ENCODE peak calls at places on chromosome 9, in four cellular contexts. F is HepG2, U is GM12878, Q is K562. I is an unnamed sample.

GRCh38 chr9:119859128-119859527 is 489.9 kb upstream of the BRINP1 start:
- DNase-seq in F (no peak), U (no peak), Q (no peak), I (no peak)

GRCh38 chr9:26727471-26727870 is 165.1 kb downstream of the CAAP1 start:
- DNase-seq in U (no peak), F (no peak), Q (no peak), I (no peak)

GRCh38 chr9:128160603-128160987 is 530 bp downstream of the BBLN start:
- DNase-seq in U (no peak), F (no peak), Q (peak), I (no peak)

GRCh38 chr9:113343732-113344231 is 3.7 kb upstream of the WDR31 start:
- DNase-seq in U (no peak), Q (peak), F (peak), I (no peak)

GRCh38 chr9:90457386-90458080 is 185.1 kb downstream of the DIRAS2 start:
- DNase-seq in U (no peak), F (no peak), Q (no peak), I (no peak)

GRCh38 chr9:116939605-116940004 is 252.5 kb downstream of the TRIM32 start:
- DNase-seq in U (no peak), Q (no peak), F (no peak), I (no peak)

GRCh38 chr9:136564379-136564988 is 18.6 kb upstream of the NOTCH1 start:
- DNase-seq in Q (peak), F (no peak), U (peak), I (no peak)

GRCh38 chr9:77587036-77587435 is 61.1 kb downstream of the GNA14 start:
- DNase-seq in U (no peak), F (no peak), Q (no peak), I (no peak)

GRCh38 chr9:34163439-34163838 is 15.4 kb upstream of the UBAP1 start:
- DNase-seq in Q (no peak), U (no peak), F (no peak), I (no peak)

GRCh38 chr9:70902705-70903131 is 218.7 kb downstream of the TRPM3 start:
- DNase-seq in U (no peak), F (no peak), Q (no peak), I (no peak)

GRCh38 chr9:89116064-89116817 is 62.4 kb downstream of the SHC3 start:
- DNase-seq in F (no peak), Q (no peak), U (no peak), I (no peak)

GRCh38 chr9:129752915-129753724 is at the start of gene PTGES:
- DNase-seq in F (no peak), Q (peak), U (no peak), I (peak)

GRCh38 chr9:70427161-70427945 is 12.9 kb upstream of the KLF9 start:
- DNase-seq in U (no peak), Q (no peak), F (no peak), I (no peak)

GRCh38 chr9:137811283-137811870 is 66.2 kb upstream of the CACNA1B start:
- DNase-seq in F (no peak), Q (no peak), U (no peak), I (no peak)

GRCh38 chr9:29319727-29320513 is 1746.6 kb upstream of the C9orf72 start:
- DNase-seq in Q (no peak), U (no peak), F (no peak), I (no peak)

DNA sequence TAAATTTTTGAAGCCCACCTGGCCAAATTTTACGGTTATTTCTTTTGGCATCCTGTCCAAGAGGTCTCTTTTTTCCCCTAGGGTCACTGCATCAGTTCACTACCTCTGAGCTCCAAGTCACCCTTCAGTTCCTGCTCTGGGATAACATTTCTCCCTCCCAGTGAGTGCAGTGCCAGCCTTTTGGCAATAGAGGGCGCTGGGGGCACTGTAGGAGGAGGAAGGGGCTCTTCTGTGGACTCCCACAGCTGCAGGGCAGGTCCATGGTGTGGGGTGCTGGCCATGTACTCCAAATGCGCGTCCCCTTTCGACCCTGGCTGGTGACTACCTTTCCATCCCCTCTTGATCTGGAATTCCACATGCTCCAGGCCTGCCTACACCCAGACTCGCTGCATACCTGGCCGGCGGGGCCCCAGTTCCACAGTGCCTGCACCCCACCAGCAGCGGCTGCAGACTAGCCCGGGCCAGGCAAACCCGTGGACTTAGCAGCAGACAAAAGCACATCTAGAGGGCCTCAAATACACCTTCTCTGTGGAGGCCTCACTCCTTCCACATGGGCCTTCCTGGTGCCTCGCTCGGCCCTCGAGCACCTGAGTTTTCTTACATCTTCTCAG is 20.3 kb upstream of the NINJ1 start:
- DNase-seq in U (no peak), F (peak), Q (peak), I (peak)
- TF ChIP-seq ETV6 in U (no peak), F (no peak), Q (no peak), I (no peak)

GRCh38 chr9:131565369-131565768 is 20.0 kb downstream of the PRRT1B start:
- DNase-seq in F (no peak), Q (no peak), U (no peak), I (no peak)

GRCh38 chr9:131562032-131562959 is 17.0 kb downstream of the PRRT1B start:
- DNase-seq in U (no peak), F (peak), Q (no peak), I (no peak)

GRCh38 chr9:131566158-131566557 is 20.8 kb downstream of the PRRT1B start:
- DNase-seq in F (no peak), Q (no peak), U (no peak), I (no peak)

GRCh38 chr9:131567910-131568309 is 22.6 kb downstream of the PRRT1B start:
- DNase-seq in F (no peak), U (no peak), Q (no peak), I (no peak)
- TF ChIP-seq MAX in F (no peak), U (no peak), Q (no peak), I (no peak)

GRCh38 chr9:115413304-115413703 is 295.3 kb upstream of the TNC start:
- DNase-seq in U (no peak), Q (no peak), F (no peak), I (no peak)

GRCh38 chr9:115411993-115412452 is 294.1 kb upstream of the TNC start:
- DNase-seq in U (no peak), Q (no peak), F (no peak), I (no peak)

GRCh38 chr9:115413766-115414382 is 295.9 kb upstream of the TNC start:
- DNase-seq in F (no peak), Q (no peak), U (no peak), I (no peak)

GRCh38 chr9:115414561-115414960 is 296.6 kb upstream of the TNC start:
- DNase-seq in U (no peak), F (no peak), Q (no peak), I (no peak)

GRCh38 chr9:115411516-115411915 is 293.6 kb upstream of the TNC start:
- DNase-seq in Q (no peak), U (no peak), F (no peak), I (no peak)
- TF ChIP-seq ETV6 in Q (no peak), U (no peak), F (no peak), I (no peak)

GRCh38 chr9:81825831-81826540 is 102.2 kb upstream of the SPATA31D4 start:
- DNase-seq in Q (no peak), U (no peak), F (no peak), I (no peak)
- TF ChIP-seq MAX in Q (no peak), U (no peak), F (no peak), I (no peak)

DNA sequence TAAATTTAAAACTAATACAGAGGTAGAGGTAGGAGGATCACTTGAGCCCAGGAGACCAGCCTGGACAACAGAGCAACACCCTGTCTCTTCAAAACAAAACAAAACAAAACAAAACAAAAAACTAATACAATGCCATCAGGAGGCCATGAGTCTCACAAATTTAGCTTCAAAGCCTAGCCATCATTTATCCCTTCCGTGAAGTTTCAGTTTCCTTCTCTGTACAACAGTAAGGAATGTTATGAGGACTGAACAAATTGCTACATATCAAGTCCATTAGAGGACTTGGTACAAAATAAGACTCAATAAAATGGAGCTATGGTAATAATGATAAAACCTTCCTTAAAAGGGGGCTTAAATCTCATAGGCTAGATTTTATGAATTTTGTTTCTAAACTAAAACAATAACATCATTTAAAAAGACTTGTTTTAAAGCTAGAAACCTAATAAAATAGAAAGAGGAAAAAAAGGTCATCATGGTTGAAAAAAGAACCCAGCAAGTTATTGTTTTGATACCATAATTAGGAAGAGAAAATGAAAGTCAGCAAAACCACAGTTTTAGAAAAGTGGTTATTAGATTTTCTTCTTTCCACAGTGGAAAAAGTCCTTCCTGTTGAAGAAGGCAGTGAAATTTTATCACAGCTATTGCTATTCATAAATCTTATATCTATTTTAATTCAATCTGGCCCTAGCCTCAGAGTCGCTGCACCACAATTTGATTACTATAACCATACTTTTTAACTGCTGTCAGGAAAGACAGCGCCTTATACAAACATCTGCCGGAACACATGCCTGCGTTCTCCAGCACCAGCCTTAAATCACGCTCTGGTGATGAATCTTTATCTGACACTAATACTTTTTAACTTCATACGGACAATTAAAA is 60.5 kb downstream of the MAPKAP1 start:
- DNase-seq in Q (no peak), U (no peak), F (no peak), I (no peak)
- TF ChIP-seq ETV6 in Q (no peak), U (no peak), F (no peak), I (no peak)

GRCh38 chr9:91770229-91770628 is 179.8 kb downstream of the ROR2 start:
- DNase-seq in Q (no peak), F (no peak), U (no peak), I (no peak)

GRCh38 chr9:91771864-91772263 is 178.2 kb downstream of the ROR2 start:
- DNase-seq in U (no peak), F (no peak), Q (no peak), I (no peak)

GRCh38 chr9:91768507-91768906 is 181.5 kb downstream of the ROR2 start:
- DNase-seq in U (no peak), Q (no peak), F (no peak), I (no peak)

GRCh38 chr9:91771027-91771426 is 179.0 kb downstream of the ROR2 start:
- DNase-seq in U (no peak), Q (no peak), F (no peak), I (peak)

DNA sequence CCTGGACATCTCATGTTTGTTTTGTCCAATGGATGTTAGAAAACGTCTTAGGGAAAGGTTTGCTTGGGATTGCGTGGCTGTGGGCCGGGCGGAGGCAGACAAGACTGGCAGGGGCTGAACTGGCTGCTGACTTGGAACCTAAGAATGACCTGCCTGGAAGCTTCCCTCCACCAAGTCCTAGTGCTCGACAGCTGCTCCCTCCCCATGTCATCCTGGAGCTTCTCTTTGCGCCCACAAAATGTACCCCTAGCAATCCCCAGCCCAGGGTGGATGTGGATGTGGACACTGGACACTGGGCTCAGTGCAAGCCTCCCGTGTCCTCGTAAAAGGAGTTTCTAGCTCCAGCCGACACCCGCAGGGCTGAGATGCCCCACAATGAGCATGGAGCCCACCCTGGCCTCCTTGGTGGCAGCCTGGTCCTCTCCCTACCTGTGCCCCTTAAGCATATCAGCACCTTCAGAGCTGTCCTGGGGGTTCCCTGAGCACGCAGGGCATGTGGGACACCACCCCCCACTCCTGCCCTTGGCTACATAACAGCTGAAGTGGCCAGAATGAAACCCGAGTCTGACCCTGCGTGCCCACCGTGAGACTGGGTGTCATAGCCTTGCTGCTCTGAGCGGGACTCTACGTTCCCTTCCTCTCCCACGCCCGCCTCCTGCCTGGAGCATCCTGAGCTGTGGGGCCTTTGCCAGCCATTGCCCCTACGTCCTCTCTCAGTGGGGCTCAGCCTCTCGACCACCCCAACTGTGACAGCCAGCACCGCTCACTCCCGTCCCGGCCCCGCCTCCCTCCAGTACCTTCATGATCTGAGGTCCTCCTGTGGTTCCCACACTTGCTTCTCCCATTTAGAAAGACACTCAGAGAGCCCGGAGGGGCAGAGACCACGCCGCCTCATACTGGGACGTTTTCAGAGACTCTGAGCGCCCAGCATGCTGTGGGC is 180.8 kb downstream of the ROR2 start:
- DNase-seq in F (no peak), Q (no peak), U (no peak), I (no peak)
- TF ChIP-seq MAX in F (no peak), Q (no peak), U (no peak), I (no peak)

GRCh38 chr9:92610470-92611420 is 59.2 kb downstream of the IPPK start:
- DNase-seq in Q (no peak), U (no peak), F (no peak), I (no peak)
- TF ChIP-seq ETV6 in Q (no peak), U (no peak), F (no peak), I (no peak)

GRCh38 chr9:86202338-86202882 is 57.0 kb downstream of the C9orf153 start:
- DNase-seq in Q (peak), F (peak), U (peak), I (peak)

GRCh38 chr9:86207193-86207592 is 52.3 kb downstream of the C9orf153 start:
- DNase-seq in F (no peak), U (no peak), Q (no peak), I (no peak)

GRCh38 chr9:86200599-86201162 is 58.8 kb downstream of the C9orf153 start:
- DNase-seq in Q (no peak), F (no peak), U (peak), I (no peak)

DNA sequence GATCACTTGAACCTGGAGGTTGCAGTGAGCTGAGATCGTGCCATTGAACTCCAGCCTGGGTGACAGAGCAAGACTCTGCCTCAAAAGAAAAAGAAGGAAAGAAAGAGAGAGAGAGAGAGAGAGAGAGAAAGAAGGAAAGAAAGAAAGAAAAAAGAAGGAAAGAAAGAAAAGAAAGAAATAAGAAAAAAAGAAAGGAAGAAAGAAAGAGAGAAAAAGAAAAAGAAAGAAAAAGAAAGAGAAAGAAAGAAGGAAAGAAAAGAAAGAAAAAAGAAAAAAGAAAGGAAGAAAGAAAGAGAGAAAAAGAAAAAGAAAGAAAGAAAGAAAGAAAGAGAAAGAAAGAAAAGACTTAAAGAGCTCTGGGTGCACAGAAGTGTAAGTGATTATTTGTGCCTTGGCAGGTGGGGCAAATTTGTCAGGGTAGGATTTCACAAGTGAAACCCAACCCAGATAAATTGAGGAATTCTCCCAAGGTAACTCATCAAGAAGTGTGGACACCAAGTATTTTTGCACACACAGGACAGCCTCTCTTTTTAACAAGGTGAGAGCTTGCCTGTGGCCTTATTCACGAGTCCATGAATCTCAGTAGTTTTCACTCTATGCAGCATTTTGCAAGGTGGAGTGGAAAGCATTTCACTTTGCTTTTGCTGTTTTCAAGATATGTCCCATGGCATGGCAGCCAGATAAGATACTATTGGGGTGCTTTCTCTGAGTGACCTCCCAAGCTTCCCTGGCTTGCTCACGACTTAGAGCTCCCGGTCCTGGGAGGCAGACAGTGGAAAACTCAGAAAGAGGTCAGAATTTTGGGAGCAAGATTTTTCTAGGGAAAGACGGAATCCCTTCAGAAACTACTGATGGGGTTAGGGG is 57.8 kb downstream of the C9orf153 start:
- DNase-seq in U (no peak), F (no peak), Q (no peak), I (no peak)
- TF ChIP-seq MAX in U (no peak), F (no peak), Q (no peak), I (no peak)

GRCh38 chr9:123269316-123269715 is 930 bp upstream of the STRBP start:
- DNase-seq in F (no peak), Q (no peak), U (no peak), I (peak)

GRCh38 chr9:123268240-123268949 is at the start of gene STRBP:
- DNase-seq in U (peak), Q (peak), F (peak), I (peak)

GRCh38 chr9:123268950-123269302 is 540 bp upstream of the STRBP start:
- DNase-seq in U (no peak), Q (no peak), F (no peak), I (no peak)

GRCh38 chr9:123266655-123267421 is 1.5 kb downstream of the STRBP start:
- DNase-seq in U (no peak), Q (no peak), F (no peak), I (no peak)

GRCh38 chr9:123267481-123268239 is 726 bp downstream of the STRBP start:
- DNase-seq in F (no peak), U (no peak), Q (no peak), I (peak)
- TF ChIP-seq ETV6 in F (no peak), U (no peak), Q (no peak), I (no peak)

DNA sequence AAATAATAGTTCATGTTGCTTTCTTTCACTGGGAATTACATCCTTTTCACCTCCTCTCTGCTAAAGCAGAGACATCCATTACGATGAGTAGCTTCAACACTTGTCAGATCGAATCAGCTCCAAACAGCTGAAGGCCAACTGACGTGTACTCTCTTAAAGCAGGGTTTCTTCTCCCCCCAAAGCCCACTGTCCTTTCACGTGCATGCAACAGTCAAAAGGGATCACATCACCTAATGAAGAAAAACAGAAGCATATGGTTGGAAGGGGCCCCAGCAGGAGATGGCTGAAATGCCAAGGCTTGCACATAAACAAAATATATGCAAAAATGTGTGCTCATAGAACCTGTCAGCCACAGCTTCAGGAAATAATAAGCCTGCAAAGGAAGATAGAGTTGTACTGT is 421.6 kb downstream of the ANXA1 start:
- DNase-seq in F (no peak), U (no peak), Q (no peak), I (no peak)
- TF ChIP-seq MAX in F (no peak), U (no peak), Q (no peak), I (no peak)